ENCODE peak calls at places on chromosomes 11 and 22, in eight cellular contexts. J, E, M, D, B, R, I and W are unnamed samples. For H3K4me1, the result is how much of the 10 kb centered on the place peaks cover.

GRCh38 chr11:128259816-128260215 is 327.5 kb downstream of the ETS1 start:
- DNase-seq in B (no peak), D (no peak), I (no peak), R (no peak), M (no peak), E (no peak), J (no peak), W (no peak)

GRCh38 chr22:24393012-24393559 is 34.3 kb upstream of the ADORA2A start:
- DNase-seq in M (no peak), R (no peak), J (no peak), B (no peak), I (no peak), E (no peak), D (no peak), W (no peak)

GRCh38 chr11:65047581-65048422 is 6.8 kb downstream of the SAC3D1 start:
- DNase-seq in J (no peak), B (no peak), E (no peak), D (no peak), M (peak), I (no peak), R (no peak), W (no peak)

GRCh38 chr11:116733386-116733755 is 39.4 kb downstream of the BUD13 start:
- DNase-seq in E (no peak), J (no peak), D (no peak), R (no peak), I (no peak), B (no peak), M (no peak), W (no peak)

GRCh38 chr11:19087658-19088057 is 27.1 kb upstream of the MRGPRX2 start:
- DNase-seq in J (no peak), B (peak), M (no peak), I (no peak), E (no peak), R (no peak), D (no peak), W (no peak)

GRCh38 chr11:97361812-97362378 is 972.1 kb downstream of the JRKL start:
- DNase-seq in R (no peak), I (no peak), M (no peak), E (no peak), J (no peak), B (no peak), D (no peak), W (no peak)

GRCh38 chr11:111395081-111395480 is 16.0 kb upstream of the POU2AF1 start:
- DNase-seq in R (peak), B (peak), I (no peak), E (no peak), M (no peak), J (no peak), D (no peak), W (no peak)

GRCh38 chr22:48749555-48750227 is 1078.0 kb downstream of the BRD1 start:
- DNase-seq in J (no peak), B (peak), I (no peak), D (no peak), E (no peak), M (no peak), R (no peak), W (no peak)

GRCh38 chr11:126658306-126659056 is 303.0 kb downstream of the ST3GAL4 start:
- DNase-seq in M (no peak), R (no peak), J (no peak), I (no peak), B (no peak), D (no peak), E (no peak), W (no peak)

GRCh38 chr11:134759855-134760254 is 347.8 kb upstream of the B3GAT1 start:
- DNase-seq in B (peak), I (no peak), R (no peak), J (no peak), M (no peak), E (no peak), D (no peak), W (no peak)

GRCh38 chr22:37401401-37401859 is 25.8 kb downstream of the ELFN2 start:
- DNase-seq in D (peak), R (no peak), E (no peak), I (no peak), J (no peak), B (no peak), M (peak), W (no peak)

GRCh38 chr22:33758125-33758483 is 162.2 kb downstream of the LARGE1 start:
- DNase-seq in I (no peak), R (no peak), E (no peak), B (no peak), J (no peak), M (no peak), D (no peak), W (no peak)

GRCh38 chr22:44497218-44497903 is 672 bp downstream of the RTL6 start:
- DNase-seq in E (no peak), M (no peak), I (no peak), J (no peak), B (no peak), D (peak), R (no peak), W (no peak)

GRCh38 chr22:44188986-44189630 is 8.4 kb downstream of the PARVG start:
- DNase-seq in R (no peak), J (no peak), B (no peak), D (no peak), I (no peak), M (no peak), E (no peak), W (no peak)

GRCh38 chr11:65547446-65548125 is 10.6 kb downstream of the LTBP3 start:
- DNase-seq in R (no peak), E (no peak), M (no peak), I (no peak), D (no peak), J (no peak), B (peak), W (no peak)

GRCh38 chr11:128399186-128399585 is 188.2 kb downstream of the ETS1 start:
- DNase-seq in D (no peak), B (no peak), M (no peak), J (no peak), I (no peak), R (no peak), E (no peak), W (no peak)

GRCh38 chr11:61962213-61963015 is 5.0 kb downstream of the FTH1 start:
- DNase-seq in R (no peak), M (no peak), B (peak), E (no peak), I (peak), D (no peak), J (no peak), W (no peak)

GRCh38 chr22:45338795-45339194 is 29.1 kb downstream of the FAM118A start:
- DNase-seq in D (no peak), B (no peak), J (no peak), I (no peak), R (no peak), M (no peak), E (no peak), W (no peak)

GRCh38 chr11:16572946-16573345 is 165.5 kb upstream of the C11orf58 start:
- DNase-seq in M (no peak), E (no peak), J (no peak), D (no peak), I (no peak), R (no peak), B (no peak), W (peak)

GRCh38 chr22:31800065-31800464 is 46.2 kb downstream of the DEPDC5 start:
- DNase-seq in R (no peak), M (no peak), E (no peak), D (no peak), J (no peak), B (no peak), I (no peak), W (no peak)

GRCh38 chr22:43018615-43019014 is 3.7 kb upstream of the PACSIN2 start:
- DNase-seq in E (no peak), B (no peak), D (no peak), M (no peak), R (no peak), I (no peak), J (no peak), W (no peak)

GRCh38 chr11:128904872-128905344 is 13.8 kb downstream of the KCNJ5 start:
- DNase-seq in M (peak), I (peak), J (no peak), B (peak), D (no peak), R (no peak), E (no peak), W (no peak)

GRCh38 chr11:126840201-126840886 is 160.2 kb downstream of the KIRREL3 start:
- DNase-seq in E (no peak), I (no peak), B (no peak), M (no peak), R (no peak), D (no peak), J (no peak), W (no peak)

GRCh38 chr11:118099838-118100570 is 13.2 kb upstream of the SMIM35 start:
- DNase-seq in B (peak), M (peak), J (no peak), E (no peak), R (no peak), D (peak), I (no peak), W (peak)

GRCh38 chr11:73980001-73980960 is 2.4 kb downstream of the UCP2 start:
- DNase-seq in B (peak), R (peak), E (no peak), M (no peak), D (peak), I (no peak), J (no peak), W (no peak)

GRCh38 chr22:26949193-26949592 is 291.8 kb downstream of the MIAT start:
- DNase-seq in D (no peak), M (no peak), E (no peak), B (peak), R (no peak), J (no peak), I (no peak), W (no peak)

GRCh38 chr11:66311965-66312548 is 4.8 kb downstream of the CD248 start:
- DNase-seq in B (peak), E (peak), M (peak), J (peak), R (peak), I (peak), D (peak), W (peak)

GRCh38 chr11:45517171-45517770 is 148.2 kb downstream of the CHST1 start:
- DNase-seq in J (peak), B (peak), I (no peak), R (no peak), M (no peak), E (no peak), D (no peak), W (no peak)

GRCh38 chr11:115363921-115364320 is 140.3 kb downstream of the CADM1 start:
- DNase-seq in R (no peak), B (no peak), M (no peak), I (no peak), E (no peak), J (no peak), D (no peak), W (no peak)

GRCh38 chr11:116641561-116642045 is 131.2 kb downstream of the BUD13 start:
- DNase-seq in M (peak), I (peak), E (peak), D (peak), R (no peak), B (peak), J (peak), W (no peak)

GRCh38 chr22:49237703-49238102 is 590.0 kb downstream of the BRD1 start:
- DNase-seq in R (no peak), E (no peak), D (no peak), J (no peak), I (no peak), B (no peak), M (no peak), W (no peak)

GRCh38 chr11:93481279-93481678 is 61.9 kb downstream of the SMCO4 start:
- DNase-seq in I (no peak), R (peak), M (no peak), D (no peak), B (no peak), J (no peak), E (no peak), W (no peak)

GRCh38 chr11:27392715-27393114 is 29.7 kb upstream of the CCDC34 start:
- DNase-seq in I (no peak), B (no peak), J (no peak), D (no peak), E (no peak), R (no peak), M (no peak), W (no peak)
- H3K4me1 ChIP-seq in I (half or more), B (under half), J (under half), D (under half), E (half or more), R (under half), M (half or more), W (under half)

DNA sequence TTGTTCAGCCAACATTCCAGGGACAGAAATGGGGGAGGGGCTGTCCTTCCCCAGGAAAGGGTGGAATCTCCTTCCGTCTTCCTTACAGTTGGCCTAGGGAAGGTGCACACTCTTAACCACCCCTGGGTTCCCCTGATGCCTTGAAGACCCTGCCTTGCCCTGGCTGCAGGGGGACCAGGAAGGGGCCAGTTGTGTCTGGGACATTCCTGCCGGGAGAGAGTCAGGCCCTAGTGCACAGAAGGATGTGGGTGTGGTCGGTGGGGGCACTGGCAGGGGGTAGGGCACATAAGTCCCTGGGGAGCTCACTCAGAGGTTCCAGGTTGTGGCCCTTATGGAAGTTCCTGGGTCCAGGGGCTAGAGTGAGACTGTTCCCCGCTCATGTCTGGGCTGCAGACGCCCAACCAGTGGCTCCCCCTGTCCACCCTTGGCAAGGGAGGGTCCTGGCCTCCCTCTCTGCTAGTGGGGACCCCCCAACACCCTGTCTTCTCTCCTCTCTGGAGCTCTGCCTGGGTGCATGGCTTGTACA is 2.1 kb upstream of the APOBEC3A start:
- DNase-seq in D (no peak), J (no peak), B (no peak), I (no peak), R (peak), E (no peak), M (no peak), W (no peak)
- H3K4me3 ChIP-seq in D (no peak), J (no peak), B (no peak), I (no peak), R (no peak), E (no peak), M (no peak), W (no peak)

DNA sequence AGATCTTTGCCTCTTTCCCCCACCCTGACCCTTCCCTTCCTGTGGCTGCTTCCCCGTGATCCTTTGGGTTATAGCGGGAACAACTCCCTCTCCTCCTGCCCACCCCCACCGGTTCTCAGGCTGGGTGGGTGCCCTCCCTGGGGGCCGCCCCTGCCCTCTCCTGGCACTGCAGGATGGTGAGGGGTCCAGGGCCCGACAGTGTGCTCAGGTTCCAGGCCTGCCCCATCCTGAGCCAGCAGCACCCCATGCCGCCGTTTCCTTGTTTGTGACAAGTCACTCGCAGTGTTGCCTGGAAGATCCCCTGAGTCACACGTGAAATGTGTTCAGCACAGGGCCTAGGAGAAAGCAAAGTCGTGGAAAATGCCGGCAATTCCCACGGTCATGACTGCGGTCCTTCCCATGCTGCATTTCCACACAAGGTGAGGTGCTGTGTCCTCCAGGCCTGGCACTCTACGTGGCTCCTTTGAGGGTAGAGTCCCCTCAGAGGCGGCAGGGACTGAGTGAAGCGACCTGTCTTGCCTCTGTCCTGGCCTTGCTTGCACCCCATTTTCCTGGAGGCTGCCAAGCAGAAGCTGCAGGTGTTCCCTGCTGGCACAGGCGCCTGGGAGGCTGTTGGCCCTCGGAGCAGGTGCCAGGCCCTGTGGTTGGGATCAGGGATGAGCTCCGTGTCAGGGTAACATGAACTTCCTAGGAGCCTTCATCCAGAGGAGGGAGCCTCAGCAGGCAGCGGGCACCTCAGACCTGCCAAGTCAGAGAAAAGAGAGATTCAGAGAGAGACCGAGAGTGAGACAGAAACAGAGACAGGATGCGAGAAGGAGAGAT is 80.5 kb upstream of the LINC01488 start:
- DNase-seq in B (no peak), D (no peak), J (no peak), E (no peak), I (no peak), M (no peak), R (no peak), W (no peak)
- H3K4me1 ChIP-seq in B (under half), D (under half), J (under half), E (under half), I (under half), M (under half), R (under half), W (under half)

DNA sequence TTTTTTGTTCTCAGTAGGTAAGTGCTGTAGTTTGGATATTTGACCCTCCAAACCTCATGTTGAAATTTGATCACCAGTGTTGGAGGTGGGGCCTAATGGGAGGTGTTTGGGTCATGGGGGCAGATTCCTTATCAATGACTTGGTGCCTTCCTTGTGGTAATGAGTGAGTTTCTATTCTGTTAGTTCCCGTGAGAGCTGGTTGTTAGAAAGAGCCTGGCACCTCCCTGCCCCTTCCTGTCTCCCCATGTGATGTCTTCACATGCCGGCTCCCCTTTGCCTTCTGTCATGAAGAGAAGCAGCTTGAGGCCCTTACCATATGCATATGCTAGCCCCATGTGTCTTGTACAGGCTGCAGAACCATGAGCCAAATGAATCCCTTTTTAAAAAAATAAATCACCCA is 138.3 kb downstream of the TMEM135 start:
- DNase-seq in D (no peak), B (peak), E (no peak), J (no peak), I (no peak), R (no peak), M (no peak), W (no peak)
- H3K4me3 ChIP-seq in D (no peak), B (no peak), E (no peak), J (no peak), I (no peak), R (no peak), M (no peak), W (no peak)

GRCh38 chr11:71202598-71202944 is 49.8 kb downstream of the SHANK2 start:
- DNase-seq in I (no peak), J (no peak), R (no peak), E (no peak), D (no peak), M (no peak), B (no peak), W (no peak)
- H3K4me1 ChIP-seq in I (under half), J (under half), R (under half), E (under half), D (under half), M (under half), B (under half), W (under half)

DNA sequence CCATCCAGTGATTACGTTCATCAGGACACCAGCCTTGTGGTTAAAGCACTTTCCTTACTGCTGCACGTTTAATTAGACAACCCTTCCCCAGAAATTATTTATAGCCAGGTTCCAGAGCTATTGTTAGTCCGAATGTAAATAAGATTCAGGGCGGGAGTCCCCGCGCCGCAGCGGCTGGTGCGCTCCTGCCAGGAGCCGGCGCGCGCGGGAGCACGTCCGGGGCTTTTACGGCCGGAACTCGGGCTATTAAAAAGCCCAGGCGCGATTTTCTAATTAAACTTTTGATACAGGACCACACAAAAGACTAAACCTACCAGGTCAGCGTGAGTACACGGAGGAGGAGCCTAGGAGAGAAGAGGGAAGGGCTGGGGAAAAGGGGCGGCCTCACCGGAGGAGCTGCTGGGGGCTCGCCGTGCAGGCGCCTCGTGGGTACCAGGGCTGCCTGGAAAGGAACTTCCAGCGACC is 538.2 kb downstream of the OPCML start:
- DNase-seq in J (no peak), M (no peak), B (no peak), I (no peak), R (no peak), E (no peak), D (no peak), W (no peak)
- H3K4me3 ChIP-seq in J (peak), M (peak), B (peak), I (no peak), R (no peak), E (no peak), D (peak), W (no peak)